ENCODE peak calls at places on chromosome 21, in four cellular contexts. One of them, this sample, is unnamed.

GRCh38 chr21:40204956-40205355 is 337.7 kb downstream of the PCP4 start:
- DNase-seq in GM06990: no peak
- DNase-seq in vagina: no peak
- DNase-seq in astrocyte of the spinal cord: no peak
- DNase-seq in this sample: no peak

GRCh38 chr21:36288651-36289243 is 31.2 kb upstream of the MORC3 start:
- DNase-seq in GM06990: no peak
- DNase-seq in vagina: no peak
- DNase-seq in astrocyte of the spinal cord: no peak
- DNase-seq in this sample: no peak

GRCh38 chr21:29481081-29481480 is 182.4 kb downstream of the BACH1 start:
- DNase-seq in GM06990: no peak
- DNase-seq in vagina: no peak
- DNase-seq in astrocyte of the spinal cord: no peak
- DNase-seq in this sample: no peak

GRCh38 chr21:25361097-25361496 is 246.2 kb downstream of the MRPL39 start:
- DNase-seq in GM06990: no peak
- DNase-seq in vagina: no peak
- DNase-seq in astrocyte of the spinal cord: no peak
- DNase-seq in this sample: no peak

GRCh38 chr21:43684424-43684823 is 25.1 kb downstream of the RRP1B start:
- DNase-seq in GM06990: no peak
- DNase-seq in vagina: no peak
- DNase-seq in astrocyte of the spinal cord: no peak
- DNase-seq in this sample: no peak

GRCh38 chr21:36990508-36991205 is 15.8 kb upstream of the RIPPLY3 start:
- DNase-seq in GM06990: no peak
- DNase-seq in vagina: no peak
- DNase-seq in astrocyte of the spinal cord: no peak
- DNase-seq in this sample: no peak

GRCh38 chr21:27424601-27425000 is 457.7 kb upstream of the ADAMTS5 start:
- DNase-seq in GM06990: no peak
- DNase-seq in vagina: no peak
- DNase-seq in astrocyte of the spinal cord: peak
- DNase-seq in this sample: no peak

GRCh38 chr21:38897532-38898421 is 92.0 kb downstream of the ETS2 start:
- DNase-seq in GM06990: no peak
- DNase-seq in vagina: no peak
- DNase-seq in astrocyte of the spinal cord: no peak
- DNase-seq in this sample: no peak

GRCh38 chr21:32581732-32582131 is 3.6 kb downstream of the TCP10L start:
- DNase-seq in GM06990: no peak
- DNase-seq in vagina: no peak
- DNase-seq in astrocyte of the spinal cord: no peak
- DNase-seq in this sample: no peak

GRCh38 chr21:32576011-32576410 is 9.3 kb downstream of the TCP10L start:
- DNase-seq in GM06990: no peak
- DNase-seq in vagina: no peak
- DNase-seq in astrocyte of the spinal cord: no peak
- DNase-seq in this sample: no peak

GRCh38 chr21:32580949-32581348 is 4.4 kb downstream of the TCP10L start:
- DNase-seq in GM06990: no peak
- DNase-seq in vagina: no peak
- DNase-seq in astrocyte of the spinal cord: no peak
- DNase-seq in this sample: no peak

GRCh38 chr21:32574946-32575925 is 10.1 kb downstream of the TCP10L start:
- DNase-seq in GM06990: no peak
- DNase-seq in vagina: no peak
- DNase-seq in astrocyte of the spinal cord: no peak
- DNase-seq in this sample: no peak

DNA sequence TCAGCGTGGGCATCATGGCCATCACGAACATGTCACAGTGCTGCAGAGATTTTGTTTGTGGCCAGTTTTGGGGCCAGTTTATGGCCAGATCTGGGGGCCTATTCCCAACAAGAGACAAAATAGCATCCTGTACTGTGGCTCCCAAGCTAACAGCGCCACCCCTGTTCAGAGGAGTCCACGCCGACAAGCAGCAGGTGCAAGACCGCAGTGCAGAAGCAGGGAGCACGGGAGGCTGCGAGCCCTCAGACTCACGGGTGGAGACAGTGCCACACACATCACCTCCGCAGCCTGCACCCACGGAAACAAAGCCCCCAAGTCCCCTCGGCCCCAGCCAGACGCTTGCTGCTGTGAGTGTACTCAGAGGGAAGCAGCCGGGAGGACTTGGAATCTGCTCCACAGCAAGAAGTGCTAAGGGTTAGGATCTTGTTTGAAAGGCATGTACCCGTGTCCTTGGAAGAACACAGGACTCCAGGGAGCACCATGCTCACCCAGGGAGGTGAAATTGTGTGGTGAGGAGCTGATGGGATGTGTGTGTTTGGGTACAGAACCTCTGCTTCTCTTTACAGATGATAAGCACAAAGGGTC is 7.1 kb downstream of the TCP10L start:
- DNase-seq in GM06990: no peak
- DNase-seq in vagina: no peak
- DNase-seq in astrocyte of the spinal cord: no peak
- DNase-seq in this sample: no peak
- TF ChIP-seq CTCF in GM06990: peak
- TF ChIP-seq CTCF in vagina: no peak
- TF ChIP-seq CTCF in astrocyte of the spinal cord: peak
- TF ChIP-seq CTCF in this sample: peak

GRCh38 chr21:41783476-41784150 is 16.8 kb upstream of the RIPK4 start:
- DNase-seq in GM06990: no peak
- DNase-seq in vagina: no peak
- DNase-seq in astrocyte of the spinal cord: peak
- DNase-seq in this sample: peak

GRCh38 chr21:41786521-41786987 is 19.7 kb upstream of the RIPK4 start:
- DNase-seq in GM06990: no peak
- DNase-seq in vagina: no peak
- DNase-seq in astrocyte of the spinal cord: peak
- DNase-seq in this sample: no peak

GRCh38 chr21:41781047-41781405 is 14.2 kb upstream of the RIPK4 start:
- DNase-seq in GM06990: no peak
- DNase-seq in vagina: no peak
- DNase-seq in astrocyte of the spinal cord: no peak
- DNase-seq in this sample: no peak

GRCh38 chr21:41780337-41781046 is 13.6 kb upstream of the RIPK4 start:
- DNase-seq in GM06990: no peak
- DNase-seq in vagina: no peak
- DNase-seq in astrocyte of the spinal cord: no peak
- DNase-seq in this sample: no peak

DNA sequence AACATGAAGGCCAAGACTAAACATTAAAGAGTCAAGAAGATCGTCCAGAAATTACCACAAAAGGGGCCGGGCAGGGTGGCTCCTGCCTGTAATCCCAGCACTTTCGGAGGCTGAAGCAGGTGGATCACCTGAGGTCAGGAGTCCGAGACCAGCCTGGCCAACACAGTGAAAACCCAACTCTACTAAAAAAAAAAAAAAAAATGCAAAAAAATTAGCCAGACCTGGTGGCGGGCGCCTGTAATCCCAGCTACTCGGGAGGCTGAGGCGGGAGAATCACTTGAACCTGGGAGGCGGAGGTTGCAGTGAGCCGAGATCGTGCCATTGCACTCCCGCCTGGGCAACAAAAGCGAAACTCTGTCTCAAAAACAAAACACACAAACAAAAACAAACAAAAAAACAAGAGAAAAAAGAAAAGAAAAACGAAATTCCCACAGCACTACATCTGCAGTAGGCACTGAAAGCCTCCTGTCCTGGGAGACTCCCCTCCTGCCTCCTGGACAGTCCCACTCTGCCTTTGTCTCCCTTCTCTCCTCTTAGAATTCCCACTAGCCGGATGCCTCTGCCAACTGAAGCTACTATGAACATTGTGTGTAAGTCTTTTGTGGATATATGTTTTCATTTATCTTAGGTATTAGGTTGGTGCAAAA is 17.7 kb upstream of the RIPK4 start:
- DNase-seq in GM06990: no peak
- DNase-seq in vagina: no peak
- DNase-seq in astrocyte of the spinal cord: no peak
- DNase-seq in this sample: no peak
- H3K4me3 ChIP-seq in GM06990: no peak
- H3K4me3 ChIP-seq in vagina: no peak
- H3K4me3 ChIP-seq in astrocyte of the spinal cord: no peak
- H3K4me3 ChIP-seq in this sample: no peak

DNA sequence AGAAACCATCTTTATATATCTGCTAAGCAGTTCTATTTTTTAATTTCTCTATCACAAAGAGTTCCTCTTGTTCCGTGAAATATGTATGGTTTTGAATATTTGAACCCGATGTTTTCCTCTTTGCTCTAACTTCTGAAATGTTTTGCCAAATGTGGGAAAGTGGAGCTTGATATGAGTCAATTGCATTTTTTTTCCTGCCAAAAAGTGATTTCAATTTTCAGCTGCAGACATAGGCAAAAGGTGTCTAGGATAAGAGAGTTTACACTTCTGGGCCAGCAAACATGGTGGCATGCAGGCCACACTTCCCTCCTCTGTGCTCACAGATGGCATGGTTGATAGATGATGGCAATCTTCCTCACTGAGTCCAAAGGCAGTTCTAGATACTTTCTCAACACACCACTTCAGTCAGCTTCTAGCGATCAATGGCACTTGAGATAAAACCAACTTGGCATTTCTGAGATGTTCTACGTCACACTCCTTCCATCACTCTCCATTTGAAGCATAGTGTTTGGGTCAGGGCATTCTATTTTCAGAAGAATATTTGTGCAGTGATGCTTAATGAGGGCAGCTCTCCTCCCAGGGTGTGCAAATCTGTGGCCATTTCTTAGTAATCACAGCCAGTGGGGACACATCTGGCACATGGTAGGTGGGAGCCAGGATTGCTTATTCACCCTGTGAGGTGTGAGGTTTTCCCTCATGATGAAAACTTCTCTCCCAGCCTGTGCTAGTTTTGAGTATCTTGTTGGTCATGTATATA is 54.4 kb upstream of the SCAF4 start:
- DNase-seq in GM06990: no peak
- DNase-seq in vagina: no peak
- DNase-seq in astrocyte of the spinal cord: no peak
- DNase-seq in this sample: no peak
- TF ChIP-seq CTCF in GM06990: no peak
- TF ChIP-seq CTCF in vagina: no peak
- TF ChIP-seq CTCF in astrocyte of the spinal cord: no peak
- TF ChIP-seq CTCF in this sample: no peak

DNA sequence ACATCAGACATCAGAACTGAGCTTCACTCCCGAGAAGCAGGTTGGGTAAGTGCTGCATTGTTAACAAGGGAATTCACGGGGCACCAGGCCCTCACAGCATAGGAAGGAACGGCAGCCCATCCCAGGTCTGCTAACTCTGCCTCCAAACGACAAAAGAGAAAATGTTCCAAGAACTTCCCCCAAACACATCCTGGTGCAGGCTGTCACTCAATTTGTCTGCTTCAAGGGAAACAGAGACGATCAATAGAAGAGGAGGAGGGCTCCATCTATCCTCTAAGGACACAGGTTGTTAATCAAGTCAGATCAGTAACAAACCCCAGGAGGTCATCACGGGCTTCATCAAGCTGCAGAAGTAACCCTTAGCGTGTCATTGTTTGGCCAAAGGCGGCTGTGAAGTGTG is 3.5 kb upstream of the TSPEAR start:
- DNase-seq in GM06990: no peak
- DNase-seq in vagina: no peak
- DNase-seq in astrocyte of the spinal cord: no peak
- DNase-seq in this sample: no peak
- H3K4me3 ChIP-seq in GM06990: no peak
- H3K4me3 ChIP-seq in vagina: no peak
- H3K4me3 ChIP-seq in astrocyte of the spinal cord: no peak
- H3K4me3 ChIP-seq in this sample: no peak

This sample was measured in astrocyte of the cerebellum.